ENCODE peak calls at places on chromosomes 2 and 18, in five cellular contexts. X is K562, C is HepG2, D is H1, P is GM12878. J is an unnamed sample.
A peak's percentile ranks its signal among the peaks of the same experiment; 100 is the strongest.

GRCh38 chr18:63290456-63291200 is 28.9 kb downstream of the BCL2 start:
- DNase-seq in X (no peak), D (no peak), C (no peak), P (no peak), J (no peak)

GRCh38 chr2:69269330-69269729 is 117.7 kb downstream of the GFPT1 start:
- DNase-seq in C (no peak), P (no peak), X (no peak), D (no peak), J (no peak)

GRCh38 chr2:237299897-237300296 is 114.1 kb downstream of the COL6A3 start:
- DNase-seq in P (no peak), D (no peak), C (no peak), X (no peak), J (no peak)

GRCh38 chr2:96108578-96109561 is 7.5 kb downstream of the ADRA2B start:
- DNase-seq in C (no peak), X (no peak), D (no peak), P (no peak), J (peak; percentile 38)

GRCh38 chr18:77422974-77423373 is 173.3 kb downstream of the GALR1 start:
- DNase-seq in X (no peak), P (no peak), D (no peak), C (no peak), J (no peak)

GRCh38 chr2:182101263-182101662 is 115.6 kb downstream of the PPP1R1C start:
- DNase-seq in D (no peak), X (peak; percentile 28), P (no peak), C (peak; percentile 13), J (no peak)

GRCh38 chr18:34493099-34493544 is 217.0 kb upstream of the DTNA start:
- DNase-seq in P (no peak), C (peak; percentile 72), D (peak; percentile 78), X (no peak), J (peak; percentile 61)

GRCh38 chr2:65939687-65940086 is 495.2 kb upstream of the MEIS1 start:
- DNase-seq in X (no peak), D (no peak), P (no peak), C (no peak), J (no peak)

GRCh38 chr2:32284321-32284720 is 6.6 kb downstream of the YIPF4 start:
- DNase-seq in D (no peak), P (no peak), C (no peak), X (no peak), J (no peak)

GRCh38 chr2:170689481-170689880 is 25.7 kb upstream of the SP5 start:
- DNase-seq in P (no peak), X (no peak), D (no peak), C (no peak), J (no peak)

GRCh38 chr2:84946204-84947009 is 24.6 kb upstream of the KCMF1 start:
- DNase-seq in P (peak; percentile 93), X (no peak), C (peak; percentile 96), D (no peak), J (no peak)

GRCh38 chr2:120715941-120716340 is 19.7 kb upstream of the GLI2 start:
- DNase-seq in X (no peak), P (no peak), D (no peak), C (no peak), J (no peak)

GRCh38 chr2:60532421-60532820 is 21.0 kb downstream of the BCL11A start:
- DNase-seq in P (no peak), X (no peak), D (no peak), C (no peak), J (no peak)

GRCh38 chr18:63137999-63138448 is 181.5 kb downstream of the BCL2 start:
- DNase-seq in X (no peak), D (no peak), P (no peak), C (no peak), J (no peak)

GRCh38 chr18:74516271-74517235 is 17.7 kb upstream of the CNDP1 start:
- DNase-seq in P (no peak), D (no peak), X (no peak), C (no peak), J (no peak)
- TF ChIP-seq ATF2 in P (no peak), D (no peak), X (no peak), C (no peak), J (no peak)

GRCh38 chr2:123245156-123245555 is 779.9 kb upstream of the CNTNAP5 start:
- DNase-seq in D (no peak), X (no peak), C (no peak), P (no peak), J (no peak)
- TF ChIP-seq ATF2 in D (no peak), X (no peak), C (no peak), P (no peak), J (no peak)

GRCh38 chr2:179712825-179713224 is 148.6 kb downstream of the ZNF385B start:
- DNase-seq in X (no peak), D (no peak), P (no peak), C (no peak), J (no peak)
- TF ChIP-seq ATF2 in X (no peak), D (no peak), P (no peak), C (no peak), J (no peak)

GRCh38 chr2:218821605-218822211 is 9.9 kb downstream of the PRKAG3 start:
- DNase-seq in P (no peak), D (no peak), C (no peak), X (no peak), J (no peak)

GRCh38 chr2:218820746-218821369 is 10.7 kb downstream of the PRKAG3 start:
- DNase-seq in D (no peak), P (no peak), C (no peak), X (no peak), J (no peak)

GRCh38 chr2:218823456-218823855 is 8.1 kb downstream of the PRKAG3 start:
- DNase-seq in P (no peak), D (no peak), X (no peak), C (no peak), J (no peak)

GRCh38 chr2:218824004-218824403 is 7.6 kb downstream of the PRKAG3 start:
- DNase-seq in X (no peak), D (no peak), P (no peak), C (no peak), J (no peak)

GRCh38 chr2:218822622-218823021 is 9.0 kb downstream of the PRKAG3 start:
- DNase-seq in D (no peak), X (no peak), P (no peak), C (no peak), J (no peak)
- TF ChIP-seq ATF2 in D (no peak), X (no peak), P (no peak), C (no peak), J (no peak)

GRCh38 chr18:6755107-6755506 is 25.6 kb downstream of the ARHGAP28 start:
- DNase-seq in P (no peak), X (no peak), D (no peak), C (no peak), J (no peak)

GRCh38 chr18:6748241-6748640 is 18.7 kb downstream of the ARHGAP28 start:
- DNase-seq in X (no peak), P (no peak), D (no peak), C (no peak), J (no peak)

GRCh38 chr18:6751207-6751606 is 21.7 kb downstream of the ARHGAP28 start:
- DNase-seq in C (no peak), P (no peak), D (no peak), X (no peak), J (no peak)

GRCh38 chr18:6750411-6750810 is 20.9 kb downstream of the ARHGAP28 start:
- DNase-seq in X (no peak), D (no peak), P (no peak), C (no peak), J (no peak)

GRCh38 chr18:6752200-6752873 is 22.8 kb downstream of the ARHGAP28 start:
- DNase-seq in P (no peak), X (no peak), D (no peak), C (no peak), J (peak; percentile 70)
- TF ChIP-seq ATF2 in P (no peak), X (no peak), D (peak; percentile 91), C (no peak), J (no peak)

J was measured in WTC11.